ENCODE peak calls at places on chromosomes 7 and 10, in ten cellular contexts. K, E, R, D, M, Z, O, J, H and B are unnamed samples.

GRCh38 chr10:129517680-129518057 is 50.6 kb downstream of the MGMT start:
- DNase-seq in J (no peak), K (no peak), D (no peak), R (no peak), H (no peak), M (no peak), O (no peak), Z (no peak), E (no peak), B (no peak)

GRCh38 chr10:84825330-84825729 is 496.9 kb downstream of the CCSER2 start:
- DNase-seq in M (no peak), J (no peak), R (no peak), Z (no peak), E (no peak), D (no peak), K (no peak), H (no peak), O (peak), B (peak)

GRCh38 chr10:24360286-24361127 is 151.6 kb downstream of the KIAA1217 start:
- DNase-seq in M (no peak), H (peak), O (peak), D (peak), R (peak), Z (peak), K (peak), J (no peak), E (peak), B (peak)

GRCh38 chr7:118053353-118053752 is 130.6 kb upstream of the LSM8 start:
- DNase-seq in R (no peak), E (no peak), H (no peak), D (no peak), Z (no peak), M (no peak), J (no peak), K (no peak), O (no peak), B (peak)

GRCh38 chr10:103861501-103861900 is 6.1 kb upstream of the SH3PXD2A start:
- DNase-seq in D (no peak), E (no peak), H (no peak), R (no peak), J (no peak), M (no peak), O (no peak), Z (no peak), K (no peak), B (no peak)

GRCh38 chr10:8137726-8138125 is 83.2 kb downstream of the GATA3 start:
- DNase-seq in Z (peak), J (no peak), H (no peak), D (no peak), K (no peak), E (no peak), R (no peak), O (no peak), M (no peak), B (no peak)

GRCh38 chr10:4663162-4663992 is 162.6 kb upstream of the AKR1E2 start:
- DNase-seq in J (peak), D (peak), R (peak), H (peak), O (peak), K (peak), Z (no peak), M (no peak), E (no peak), B (peak)

GRCh38 chr10:15306881-15307280 is 64.2 kb downstream of the FAM171A1 start:
- DNase-seq in E (no peak), J (no peak), M (no peak), R (no peak), H (no peak), D (no peak), O (no peak), Z (no peak), K (no peak), B (no peak)

GRCh38 chr7:87853237-87853864 is 22.8 kb downstream of the SLC25A40 start:
- DNase-seq in K (no peak), R (no peak), M (no peak), J (no peak), H (no peak), D (no peak), Z (no peak), E (no peak), O (no peak), B (no peak)

GRCh38 chr10:49519717-49520116 is 19.2 kb downstream of the ERCC6 start:
- DNase-seq in E (no peak), D (no peak), M (no peak), H (no peak), Z (no peak), J (no peak), O (no peak), K (no peak), R (no peak), B (no peak)

GRCh38 chr10:55224007-55224781 is 423.2 kb upstream of the PCDH15 start:
- DNase-seq in R (no peak), D (no peak), K (no peak), M (no peak), J (no peak), Z (no peak), E (no peak), H (no peak), O (no peak), B (no peak)

GRCh38 chr7:128838981-128839731 is 8.9 kb downstream of the FLNC start:
- DNase-seq in K (no peak), D (no peak), E (no peak), R (no peak), H (no peak), O (no peak), Z (no peak), J (no peak), M (peak), B (no peak)

GRCh38 chr10:90288403-90288933 is 569.4 kb downstream of the HTR7 start:
- DNase-seq in M (no peak), H (no peak), R (no peak), O (peak), Z (no peak), K (no peak), J (no peak), D (peak), E (no peak), B (peak)

GRCh38 chr7:3585826-3586225 is 284.8 kb downstream of the SDK1 start:
- DNase-seq in J (no peak), K (no peak), D (no peak), R (no peak), Z (no peak), O (no peak), M (no peak), H (no peak), E (no peak), B (no peak)

GRCh38 chr10:28913850-28914249 is 236.5 kb downstream of the BAMBI start:
- DNase-seq in J (no peak), O (peak), Z (no peak), R (no peak), K (no peak), H (no peak), D (no peak), M (no peak), E (no peak), B (no peak)

GRCh38 chr10:130495891-130496642 is 359.9 kb downstream of the GLRX3 start:
- DNase-seq in K (no peak), J (no peak), E (no peak), O (no peak), H (peak), R (no peak), D (peak), M (no peak), Z (no peak), B (no peak)

GRCh38 chr10:126199221-126199998 is 188.9 kb downstream of the ADAM12 start:
- DNase-seq in K (no peak), M (no peak), J (no peak), H (peak), D (no peak), Z (no peak), O (peak), E (no peak), R (no peak), B (no peak)

GRCh38 chr7:149883452-149883861 is 9.7 kb downstream of the ATP6V0E2 start:
- DNase-seq in J (no peak), K (peak), R (peak), Z (peak), O (peak), D (peak), H (peak), E (peak), M (peak), B (peak)

GRCh38 chr7:92155108-92155755 is 21.0 kb upstream of the CYP51A1 start:
- DNase-seq in M (no peak), E (no peak), K (no peak), O (no peak), D (no peak), Z (no peak), J (no peak), H (no peak), R (no peak), B (no peak)

GRCh38 chr10:121595806-121596667 is 2.2 kb downstream of the FGFR2 start:
- DNase-seq in H (no peak), K (no peak), E (peak), R (no peak), M (no peak), Z (no peak), O (no peak), J (no peak), D (no peak), B (no peak)

GRCh38 chr10:121595321-121595805 is 2.9 kb downstream of the FGFR2 start:
- DNase-seq in Z (no peak), K (no peak), D (no peak), O (no peak), M (no peak), J (no peak), E (no peak), R (no peak), H (no peak), B (no peak)

GRCh38 chr10:121598261-121599249 is at the start of gene FGFR2:
- DNase-seq in E (peak), J (peak), M (peak), H (peak), O (peak), D (peak), K (peak), Z (peak), R (peak), B (peak)

GRCh38 chr10:121597504-121598241 is 571 bp downstream of the FGFR2 start:
- DNase-seq in D (peak), K (no peak), M (peak), E (no peak), O (peak), H (no peak), R (peak), J (no peak), Z (no peak), B (no peak)

GRCh38 chr10:121596668-121597503 is 1.4 kb downstream of the FGFR2 start:
- DNase-seq in R (peak), O (peak), J (peak), M (peak), D (no peak), E (peak), H (no peak), Z (no peak), K (peak), B (no peak)
- TF ChIP-seq CTCF in R (no peak), O (peak), J (peak), M (no peak), D (no peak), E (peak), H (no peak), Z (peak), K (no peak), B (no peak)

DNA sequence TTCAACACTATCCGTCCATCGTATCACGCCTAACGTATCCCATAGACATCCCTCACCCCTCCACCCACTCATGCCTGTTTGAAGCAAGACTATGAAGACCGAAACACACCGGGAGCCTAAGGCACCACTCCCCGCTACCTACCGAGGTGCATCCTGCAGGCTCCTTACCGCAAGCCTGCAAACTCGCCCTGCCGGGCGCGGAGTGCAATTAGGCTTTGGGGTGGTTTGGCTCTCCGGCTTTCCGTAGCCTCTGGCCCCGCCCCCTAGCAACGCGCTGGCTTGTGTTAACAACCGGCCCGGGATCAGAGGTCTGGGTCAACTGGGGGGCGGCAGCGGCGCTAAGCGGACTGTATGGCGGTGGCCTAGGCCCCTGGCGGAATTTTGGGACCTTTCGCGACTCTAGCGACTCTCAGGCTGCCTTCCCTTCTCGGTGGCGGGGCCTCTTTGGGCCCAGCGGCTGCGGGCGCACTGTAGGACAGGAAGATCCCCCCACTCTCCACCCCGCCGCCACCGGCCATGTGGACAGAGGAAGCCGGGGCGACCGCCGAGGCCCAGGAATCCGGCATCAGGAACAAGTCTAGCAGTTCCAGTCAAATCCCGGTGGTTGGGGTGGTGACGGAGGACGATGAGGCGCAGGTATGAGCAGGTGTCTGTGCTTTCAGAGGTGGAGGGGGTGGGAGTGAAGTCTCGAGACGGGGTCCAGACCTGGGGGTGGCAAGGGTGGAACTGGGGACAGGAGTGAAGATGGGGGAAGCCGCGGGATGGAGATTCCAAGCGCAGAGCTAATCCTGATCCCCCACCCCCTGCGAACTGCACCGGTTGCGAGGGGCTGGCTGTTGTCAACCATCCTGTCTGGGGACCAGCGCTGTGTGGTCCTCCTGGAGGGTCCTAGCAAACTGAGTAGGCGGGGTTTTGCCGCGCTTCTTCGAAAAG is at the start of gene CFAP69:
- DNase-seq in E (peak), K (peak), Z (peak), M (peak), H (peak), J (peak), D (peak), O (peak), R (peak), B (peak)
- TF ChIP-seq CTCF in E (peak), K (no peak), Z (peak), M (peak), H (peak), J (peak), D (peak), O (no peak), R (no peak), B (peak)

GRCh38 chr7:231030-231857 is 38.9 kb downstream of the FAM20C start:
- DNase-seq in O (no peak), J (no peak), Z (no peak), H (no peak), K (no peak), D (no peak), R (no peak), M (peak), E (peak), B (no peak)
- TF ChIP-seq CTCF in O (no peak), J (no peak), Z (peak), H (no peak), K (no peak), D (peak), R (no peak), M (no peak), E (peak), B (peak)

DNA sequence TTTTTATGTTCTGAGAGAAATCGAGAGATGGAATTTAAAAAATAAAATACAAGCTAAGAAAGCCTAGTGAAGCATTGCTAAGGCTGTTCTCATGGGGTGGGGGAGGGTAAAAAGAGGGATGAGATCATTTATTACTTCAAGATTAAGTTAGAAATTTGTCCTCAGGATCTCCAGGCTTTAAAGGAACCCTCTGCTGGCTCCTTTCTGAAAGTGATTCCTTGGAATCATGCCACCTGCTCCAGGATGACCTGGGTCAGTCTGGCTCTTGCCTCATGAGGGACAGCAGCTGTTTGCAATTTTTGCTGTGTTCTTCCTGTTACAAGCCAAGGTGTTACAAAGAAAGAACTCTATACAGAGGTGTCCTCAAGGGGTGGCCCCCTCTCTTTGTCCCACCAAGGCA is 69.8 kb downstream of the CDK1 start:
- DNase-seq in M (no peak), J (no peak), O (no peak), R (no peak), K (no peak), E (no peak), H (no peak), D (peak), Z (no peak), B (no peak)
- TF ChIP-seq CTCF in M (no peak), J (no peak), O (no peak), R (no peak), K (no peak), E (no peak), H (no peak), D (no peak), Z (no peak), B (no peak)

GRCh38 chr10:99630439-99630838 is 10.2 kb upstream of the SLC25A28 start:
- DNase-seq in M (no peak), K (peak), D (peak), O (peak), H (no peak), R (peak), E (no peak), Z (no peak), J (no peak), B (peak)
- TF ChIP-seq CTCF in M (no peak), K (peak), D (peak), O (peak), H (peak), R (peak), E (no peak), Z (peak), J (peak), B (peak)

GRCh38 chr7:116601426-116601825 is 70.6 kb upstream of the MET start:
- DNase-seq in O (no peak), Z (no peak), M (no peak), J (no peak), K (no peak), D (no peak), R (no peak), H (no peak), E (no peak), B (peak)

GRCh38 chr7:116595063-116595462 is 70.2 kb downstream of the CAV1 start:
- DNase-seq in K (no peak), O (no peak), E (no peak), Z (no peak), M (no peak), R (no peak), J (no peak), D (no peak), H (no peak), B (no peak)

GRCh38 chr7:116598846-116599245 is 73.2 kb upstream of the MET start:
- DNase-seq in R (no peak), D (peak), E (no peak), H (no peak), M (no peak), Z (no peak), K (no peak), O (no peak), J (no peak), B (no peak)

GRCh38 chr7:116597384-116597783 is 72.5 kb downstream of the CAV1 start:
- DNase-seq in M (no peak), D (no peak), H (no peak), R (no peak), E (no peak), O (no peak), Z (no peak), K (no peak), J (no peak), B (no peak)

GRCh38 chr7:116598278-116598677 is 73.4 kb downstream of the CAV1 start:
- DNase-seq in M (no peak), H (peak), Z (no peak), O (no peak), D (no peak), K (no peak), J (no peak), R (no peak), E (no peak), B (no peak)
- TF ChIP-seq CTCF in M (no peak), H (peak), Z (no peak), O (no peak), D (peak), K (no peak), J (peak), R (no peak), E (peak), B (peak)

GRCh38 chr10:118545381-118545780 is 50.1 kb downstream of the PRLHR start:
- DNase-seq in M (no peak), E (no peak), D (no peak), K (no peak), R (no peak), H (no peak), J (no peak), Z (no peak), O (no peak), B (no peak)

GRCh38 chr10:118542789-118543188 is 52.7 kb downstream of the PRLHR start:
- DNase-seq in J (no peak), D (no peak), H (no peak), E (no peak), Z (no peak), K (no peak), O (no peak), R (no peak), M (no peak), B (no peak)

GRCh38 chr10:118544401-118544948 is 51.0 kb downstream of the PRLHR start:
- DNase-seq in Z (no peak), E (no peak), D (no peak), R (no peak), K (no peak), M (no peak), H (no peak), O (no peak), J (no peak), B (no peak)

GRCh38 chr10:118542205-118542604 is 53.2 kb downstream of the PRLHR start:
- DNase-seq in D (no peak), Z (no peak), K (no peak), M (no peak), O (no peak), E (no peak), J (no peak), H (no peak), R (no peak), B (no peak)

GRCh38 chr10:118543714-118544400 is 51.6 kb downstream of the PRLHR start:
- DNase-seq in O (peak), D (peak), Z (peak), R (peak), M (peak), K (peak), H (peak), E (peak), J (no peak), B (peak)
- TF ChIP-seq CTCF in O (peak), D (peak), Z (peak), R (peak), M (peak), K (peak), H (peak), E (peak), J (peak), B (peak)

GRCh38 chr7:33909312-33909711 is 4.0 kb downstream of the BMPER start:
- DNase-seq in E (no peak), M (no peak), Z (no peak), O (no peak), K (no peak), H (no peak), D (no peak), J (no peak), R (no peak), B (peak)
- TF ChIP-seq CTCF in E (no peak), M (no peak), Z (no peak), O (no peak), K (no peak), H (no peak), D (no peak), J (peak), R (no peak), B (peak)

DNA sequence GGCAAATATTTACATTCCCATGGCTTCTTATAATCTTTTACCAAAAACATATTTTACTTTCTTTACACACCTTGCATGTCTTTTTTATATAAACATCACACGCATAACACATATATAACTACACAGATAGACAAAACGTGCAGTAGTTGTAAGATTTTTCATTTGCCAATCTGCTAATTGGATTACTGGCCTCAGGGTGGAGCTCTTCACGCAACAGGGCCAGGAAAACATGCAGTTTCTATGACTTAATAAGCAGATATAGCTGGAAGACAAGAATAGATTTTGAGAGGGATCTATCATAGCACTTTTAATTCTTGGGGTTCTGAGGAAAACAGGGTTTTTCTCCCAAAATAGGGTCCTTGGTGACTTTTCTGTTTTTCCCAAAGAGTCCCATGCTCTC is 12.7 kb downstream of the ACADSB start:
- DNase-seq in K (no peak), Z (no peak), O (no peak), R (no peak), M (no peak), J (no peak), D (peak), E (no peak), H (no peak), B (peak)
- TF ChIP-seq CTCF in K (no peak), Z (no peak), O (no peak), R (no peak), M (no peak), J (peak), D (peak), E (peak), H (peak), B (peak)

DNA sequence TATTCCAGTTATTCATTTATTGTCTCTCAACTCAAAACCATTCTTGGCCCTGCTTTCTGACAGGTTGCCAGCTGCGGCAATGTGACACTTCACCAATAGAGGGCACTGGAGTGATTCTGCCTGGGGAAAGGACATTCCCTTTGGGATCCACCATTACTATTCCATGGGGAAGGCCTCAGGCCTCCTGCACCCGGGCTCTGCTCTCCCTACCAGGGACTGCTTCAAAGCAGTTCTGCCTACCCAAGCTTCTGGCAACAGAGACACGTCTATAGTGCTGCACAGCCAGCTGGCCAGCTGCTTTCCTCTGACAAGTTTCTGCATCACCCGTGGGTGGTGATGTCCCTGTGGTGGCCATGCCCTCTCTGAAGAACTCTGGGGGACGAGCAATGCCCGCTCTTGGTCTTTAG is 163.9 kb downstream of the ELMO1 start:
- DNase-seq in O (no peak), M (no peak), E (peak), K (peak), Z (peak), R (peak), J (no peak), D (peak), H (peak), B (peak)
- TF ChIP-seq CTCF in O (peak), M (peak), E (peak), K (peak), Z (peak), R (peak), J (peak), D (peak), H (peak), B (peak)